ENCODE peak calls at places on chromosomes 16 and 17, in six cellular contexts. D, C, V, J, A and K are unnamed samples.

GRCh38 chr17:2749058-2749783 is at the start of gene CCDC92B:
- DNase-seq in J (no peak), A (no peak), D (no peak), C (no peak), V (peak; percentile 27), K (no peak)

GRCh38 chr17:80855196-80855967 is 136.3 kb upstream of the CHMP6 start:
- DNase-seq in V (no peak), D (no peak), J (no peak), C (no peak), A (no peak), K (no peak)

GRCh38 chr17:75345514-75346167 is 56.4 kb upstream of the SLC25A19 start:
- DNase-seq in C (no peak), A (peak; percentile 47), V (no peak), J (no peak), D (no peak), K (no peak)

GRCh38 chr17:72826602-72827001 is 265.9 kb downstream of the SLC39A11 start:
- DNase-seq in C (peak; percentile 50), J (no peak), V (no peak), A (no peak), D (no peak), K (peak; percentile 21)

GRCh38 chr17:65000798-65001197 is 55.7 kb downstream of the GNA13 start:
- DNase-seq in C (no peak), D (no peak), V (no peak), J (no peak), A (no peak), K (no peak)

GRCh38 chr17:58840820-58841612 is 85.4 kb downstream of the PPM1E start:
- DNase-seq in D (no peak), C (no peak), V (no peak), J (no peak), A (no peak), K (no peak)

GRCh38 chr17:8685396-8685795 is 54.9 kb upstream of the MYH10 start:
- DNase-seq in V (no peak), D (no peak), C (no peak), J (no peak), A (no peak), K (no peak)

GRCh38 chr17:1880851-1881630 is 51.2 kb downstream of the RPA1 start:
- DNase-seq in D (no peak), A (no peak), J (no peak), C (no peak), V (no peak), K (peak; percentile 93)

GRCh38 chr17:3647769-3648540 is 11.4 kb downstream of the CTNS start:
- DNase-seq in J (no peak), V (no peak), C (no peak), A (no peak), D (no peak), K (peak; percentile 35)

GRCh38 chr16:83849434-83849833 is 41.7 kb downstream of the HSBP1 start:
- DNase-seq in C (no peak), A (no peak), J (no peak), V (no peak), D (no peak), K (no peak)

GRCh38 chr17:79647456-79647915 is 36.6 kb upstream of the RBFOX3 start:
- DNase-seq in A (no peak), C (no peak), V (no peak), J (no peak), D (no peak), K (no peak)